ENCODE peak calls at places on chromosome 16, in eight cellular contexts. M is left lung, P is sigmoid colon, L is neural progenitor cell, W is suprapubic skin, K is ovary, B is heart left ventricle, Z is transverse colon. X is an unnamed sample.

GRCh38 chr16:70695351-70696070 is 9.7 kb upstream of the MTSS2 start:
- DNase-seq in K (no peak), L (peak; percentile 40), P (no peak), W (no peak), Z (peak; percentile 47), M (peak; percentile 74), B (peak; percentile 67), X (peak; percentile 78)

GRCh38 chr16:68279726-68280125 is 15.4 kb downstream of the SLC7A6 start:
- DNase-seq in P (no peak), Z (no peak), K (no peak), L (no peak), M (no peak), B (no peak), W (no peak), X (no peak)

GRCh38 chr16:64773638-64774037 is 348.2 kb downstream of the CDH11 start:
- DNase-seq in Z (no peak), B (no peak), L (no peak), P (no peak), W (no peak), K (no peak), M (no peak), X (no peak)

GRCh38 chr16:20676268-20676828 is 21.1 kb downstream of the ACSM1 start:
- DNase-seq in Z (peak; percentile 11), M (no peak), W (no peak), L (no peak), P (no peak), K (no peak), B (no peak), X (peak; percentile 17)

GRCh38 chr16:76634847-76635697 is 357.9 kb downstream of the CNTNAP4 start:
- DNase-seq in Z (no peak), B (no peak), L (no peak), K (no peak), M (no peak), P (no peak), W (no peak), X (no peak)

GRCh38 chr16:28925386-28926228 is 569 bp upstream of the RABEP2 start:
- DNase-seq in P (peak; percentile 87), L (peak; percentile 91), W (peak; percentile 95), K (no peak), B (peak; percentile 87), Z (peak; percentile 76), M (peak; percentile 77), X (peak; percentile 77)

GRCh38 chr16:8589293-8590160 is 784 bp downstream of the TMEM114 start:
- DNase-seq in B (no peak), L (peak; percentile 77), K (no peak), M (no peak), P (no peak), Z (no peak), W (no peak), X (no peak)

GRCh38 chr16:2244301-2244700 is 7.1 kb downstream of the ECI1 start:
- DNase-seq in W (no peak), B (no peak), P (no peak), M (no peak), L (peak; percentile 22), Z (no peak), K (no peak), X (no peak)

GRCh38 chr16:8583199-8583598 is 7.1 kb downstream of the TMEM114 start:
- DNase-seq in B (no peak), W (no peak), M (no peak), Z (no peak), P (no peak), K (no peak), L (no peak), X (no peak)

GRCh38 chr16:79632289-79632688 is 31.8 kb upstream of the MAF start:
- DNase-seq in K (no peak), W (no peak), B (no peak), Z (no peak), M (no peak), P (no peak), L (no peak), X (no peak)

GRCh38 chr16:3858809-3859208 is 21.7 kb downstream of the CREBBP start:
- DNase-seq in B (no peak), Z (no peak), W (no peak), K (no peak), L (no peak), M (no peak), P (no peak), X (no peak)

GRCh38 chr16:3856367-3857141 is 24.0 kb downstream of the CREBBP start:
- DNase-seq in B (no peak), P (no peak), M (no peak), W (no peak), Z (no peak), K (no peak), L (peak; percentile 60), X (no peak)

GRCh38 chr16:3857189-3858013 is 23.1 kb downstream of the CREBBP start:
- DNase-seq in B (no peak), M (no peak), K (no peak), Z (peak; percentile 30), W (no peak), P (peak; percentile 80), L (no peak), X (no peak)

GRCh38 chr16:3861808-3862451 is 18.6 kb downstream of the CREBBP start:
- DNase-seq in L (peak; percentile 51), Z (no peak), K (no peak), B (no peak), M (no peak), P (no peak), W (no peak), X (no peak)

GRCh38 chr16:3859875-3860274 is 20.6 kb downstream of the CREBBP start:
- DNase-seq in K (no peak), B (no peak), Z (no peak), W (no peak), M (no peak), L (no peak), P (no peak), X (no peak)
- H3K4me1 ChIP-seq in K (peaks cover 37% of the 10 kb centered on the region), B (peaks cover 95% of the 10 kb centered on the region), Z (peaks cover 83% of the 10 kb centered on the region), W (peaks cover 72% of the 10 kb centered on the region), M (peaks cover 100% of the 10 kb centered on the region), L (peaks cover 55% of the 10 kb centered on the region), P (peaks cover 76% of the 10 kb centered on the region), X (peaks cover 21% of the 10 kb centered on the region)

DNA sequence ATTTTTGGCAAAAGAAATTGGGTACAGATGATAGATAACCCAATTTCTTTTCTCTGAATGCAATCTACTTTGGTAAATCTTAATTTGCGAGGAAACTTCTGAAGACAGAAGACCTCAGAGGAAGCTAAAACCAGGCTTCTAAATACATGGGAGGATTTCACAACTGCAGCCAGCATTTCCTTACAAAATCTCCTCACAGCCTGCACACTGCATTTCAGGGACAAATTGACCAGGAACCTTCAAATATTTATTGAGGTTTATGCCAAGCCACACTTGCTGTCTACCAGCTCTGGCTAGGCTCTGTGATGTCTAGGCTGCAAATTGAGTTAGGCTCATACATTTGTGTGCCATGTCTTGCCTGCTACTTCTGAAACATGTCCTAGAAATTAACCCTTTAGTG is 167.3 kb upstream of the CDH5 start:
- DNase-seq in Z (no peak), W (no peak), B (no peak), M (no peak), L (no peak), K (no peak), P (no peak), X (no peak)
- H3K4me1 ChIP-seq in Z (no peaks in the 10 kb centered on the region), W (no peaks in the 10 kb centered on the region), B (no peaks in the 10 kb centered on the region), M (peaks cover 12% of the 10 kb centered on the region), L (no peaks in the 10 kb centered on the region), K (no peaks in the 10 kb centered on the region), P (no peaks in the 10 kb centered on the region), X (no peaks in the 10 kb centered on the region)

DNA sequence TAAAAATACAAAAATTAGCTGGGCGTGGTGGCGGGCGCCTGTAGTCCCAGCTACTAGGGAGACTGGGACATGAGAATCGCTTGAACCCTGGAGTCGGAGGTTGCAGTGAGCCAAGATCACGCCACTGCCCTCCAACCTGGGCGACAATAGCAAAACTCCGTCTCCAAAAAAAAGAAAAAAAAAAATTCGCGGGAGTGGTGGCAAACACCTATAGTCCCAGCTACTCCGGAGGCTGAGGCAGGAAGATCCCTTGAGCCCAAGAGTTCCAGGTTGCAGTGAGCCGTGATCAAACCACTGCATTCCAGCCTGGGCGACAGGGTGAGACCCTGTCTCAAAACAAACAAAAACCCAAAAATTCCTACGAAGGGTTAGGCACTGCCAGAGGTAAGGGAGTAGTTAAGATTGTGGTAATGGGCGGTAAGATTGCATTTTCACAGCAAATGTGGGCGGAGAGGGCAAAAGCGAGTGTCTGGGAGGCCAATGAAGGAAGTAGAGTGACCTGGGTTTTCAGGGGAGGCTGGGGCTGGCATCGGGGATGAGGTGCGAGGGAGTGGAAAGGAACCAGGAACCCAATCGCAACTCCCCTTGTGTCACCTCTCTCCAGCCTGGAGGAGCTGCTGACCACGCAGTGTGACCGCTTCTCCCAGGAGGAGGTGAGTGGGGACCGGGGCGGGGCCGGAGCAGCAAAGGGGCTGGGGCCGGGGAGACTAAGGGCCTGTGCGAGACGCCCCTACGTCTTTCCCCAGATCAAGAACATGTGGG is 2.6 kb downstream of the MYL11 start:
- DNase-seq in K (no peak), L (peak; percentile 38), B (no peak), W (no peak), Z (no peak), M (no peak), P (no peak), X (no peak)
- H3K4me1 ChIP-seq in K (peaks cover 4% of the 10 kb centered on the region), L (peaks cover 19% of the 10 kb centered on the region), B (peaks cover 30% of the 10 kb centered on the region), W (peaks cover 22% of the 10 kb centered on the region), Z (peaks cover 17% of the 10 kb centered on the region), M (peaks cover 33% of the 10 kb centered on the region), P (peaks cover 19% of the 10 kb centered on the region), X (peaks cover 2% of the 10 kb centered on the region)

GRCh38 chr16:89167425-89167941 is 4.1 kb upstream of the CDH15 start:
- DNase-seq in M (peak; percentile 88), B (peak; percentile 82), Z (peak; percentile 91), L (peak; percentile 97), P (peak; percentile 84), K (peak; percentile 82), W (no peak), X (peak; percentile 68)

GRCh38 chr16:89169778-89170177 is 1.8 kb upstream of the CDH15 start:
- DNase-seq in P (no peak), W (no peak), K (no peak), L (no peak), Z (no peak), B (no peak), M (no peak), X (no peak)

GRCh38 chr16:89166696-89167424 is 4.7 kb upstream of the CDH15 start:
- DNase-seq in P (no peak), L (no peak), Z (no peak), M (no peak), K (no peak), B (no peak), W (no peak), X (no peak)

GRCh38 chr16:89170346-89171215 is 967 bp upstream of the CDH15 start:
- DNase-seq in K (no peak), W (no peak), L (no peak), M (peak; percentile 75), Z (peak; percentile 73), B (no peak), P (no peak), X (peak; percentile 54)

DNA sequence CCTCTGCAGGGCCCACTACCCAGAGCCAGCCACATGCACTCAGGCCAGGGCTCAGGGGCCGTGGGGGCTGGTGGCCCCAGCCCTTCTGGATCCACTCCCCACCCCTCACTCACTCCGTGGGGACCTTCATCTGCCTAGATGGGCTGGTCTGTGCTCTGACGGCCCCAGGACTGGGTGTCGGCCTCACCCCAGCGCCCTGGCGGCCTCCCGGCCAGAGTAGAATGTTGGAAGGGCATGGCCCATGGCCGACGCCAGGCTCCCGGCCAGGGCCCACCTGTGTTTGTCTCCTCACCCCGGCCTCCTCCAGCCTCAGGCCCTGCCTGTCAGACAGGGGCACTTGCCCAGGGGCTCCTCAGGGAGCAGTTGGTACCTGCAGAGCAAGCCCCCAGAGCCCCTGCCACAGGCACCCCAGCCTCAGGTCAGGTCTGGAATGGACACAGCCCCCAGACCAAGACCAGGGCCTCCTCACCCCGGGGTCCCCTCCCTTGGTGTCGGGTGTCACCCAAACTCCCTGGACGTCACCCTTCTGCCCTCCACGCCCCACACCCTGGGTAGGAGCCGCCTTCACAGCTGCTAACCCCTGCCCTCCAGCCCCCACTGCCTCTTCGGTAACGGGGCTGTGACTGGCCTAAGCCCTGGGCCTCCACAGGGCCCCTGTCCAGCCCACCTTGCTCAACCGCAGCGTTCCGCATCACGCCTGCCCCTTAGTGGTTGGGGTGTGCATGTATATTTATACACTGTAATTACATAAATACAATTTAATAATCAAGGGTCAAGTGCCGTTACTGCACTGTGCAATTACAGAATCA is 3.0 kb upstream of the CDH15 start:
- DNase-seq in L (no peak), P (no peak), M (no peak), W (no peak), Z (no peak), B (no peak), K (no peak), X (no peak)
- H3K4me1 ChIP-seq in L (peaks cover 27% of the 10 kb centered on the region), P (peaks cover 19% of the 10 kb centered on the region), M (peaks cover 24% of the 10 kb centered on the region), W (peaks cover 27% of the 10 kb centered on the region), Z (peaks cover 21% of the 10 kb centered on the region), B (peaks cover 20% of the 10 kb centered on the region), K (peaks cover 3% of the 10 kb centered on the region), X (no peaks in the 10 kb centered on the region)

X was measured in small intestine.